ENCODE peak calls at places on chromosomes 4 and X, in nine cellular contexts. C is ovary, I is gastrocnemius medialis, X is HFF-Myc, P is IMR-90, R is heart left ventricle, W is coronary artery, S is fibroblast of lung, M is mammary epithelial cell. T is an unnamed sample.

GRCh38 chr4:125420499-125420898 is 105.7 kb downstream of the FAT4 start:
- DNase-seq in I (no peak), X (no peak), R (no peak), W (no peak), C (no peak), S (no peak), M (no peak), P (no peak), T (peak)

GRCh38 chr4:102586002-102586643 is 85.0 kb downstream of the NFKB1 start:
- DNase-seq in W (no peak), M (peak), C (no peak), R (no peak), I (no peak), P (no peak), X (no peak), S (no peak), T (no peak)

GRCh38 chr4:47623916-47624554 is 139.0 kb downstream of the ATP10D start:
- DNase-seq in C (no peak), S (no peak), P (peak), M (peak), I (no peak), R (no peak), W (no peak), X (no peak), T (no peak)

GRCh38 chr4:30945586-30945985 is 225.4 kb downstream of the PCDH7 start:
- DNase-seq in R (peak), S (peak), W (no peak), I (no peak), C (no peak), M (no peak), P (peak), X (no peak), T (no peak)

GRCh38 chrX:78595901-78596502 is 63.1 kb downstream of the RTL3 start:
- DNase-seq in R (no peak), X (no peak), S (peak), C (peak), M (no peak), I (no peak), P (no peak), W (no peak), T (no peak)

GRCh38 chr4:21410372-21410771 is 538.2 kb downstream of the KCNIP4 start:
- DNase-seq in R (no peak), W (no peak), S (no peak), X (no peak), M (no peak), P (no peak), C (no peak), I (no peak), T (no peak)

GRCh38 chrX:118594697-118595420 is 99.2 kb downstream of the DOCK11 start:
- DNase-seq in I (no peak), S (no peak), P (no peak), R (no peak), M (no peak), W (no peak), C (no peak), X (no peak), T (no peak)

GRCh38 chr4:118997601-118998000 is 108.9 kb downstream of the SYNPO2 start:
- DNase-seq in R (no peak), I (peak), W (no peak), M (no peak), P (peak), X (no peak), C (no peak), S (no peak), T (no peak)

GRCh38 chrX:46574941-46575381 is 1.4 kb downstream of the CHST7 start:
- DNase-seq in I (no peak), S (no peak), X (no peak), M (peak), C (no peak), W (no peak), P (no peak), R (peak), T (no peak)

GRCh38 chr4:85732124-85732523 is 257.2 kb downstream of the ARHGAP24 start:
- DNase-seq in W (no peak), P (no peak), R (no peak), I (no peak), C (no peak), S (no peak), M (no peak), X (no peak), T (no peak)

GRCh38 chrX:68462653-68463052 is 29.4 kb upstream of the OPHN1 start:
- DNase-seq in I (no peak), W (no peak), R (no peak), P (peak), C (peak), M (no peak), X (peak), S (peak), T (no peak)

GRCh38 chr4:6916587-6917444 is 7.2 kb downstream of the TBC1D14 start:
- DNase-seq in W (no peak), P (no peak), M (peak), X (no peak), I (peak), S (no peak), C (no peak), R (no peak), T (no peak)

GRCh38 chr4:88792821-88793220 is 95.2 kb upstream of the NAP1L5 start:
- DNase-seq in P (peak), S (no peak), W (no peak), I (no peak), M (no peak), R (no peak), X (no peak), C (no peak), T (peak)

GRCh38 chr4:6047130-6047673 is 29.0 kb upstream of the C4orf50 start:
- DNase-seq in X (no peak), C (no peak), R (no peak), P (no peak), M (no peak), W (no peak), S (no peak), I (no peak), T (no peak)

GRCh38 chr4:36327400-36327799 is 46.0 kb downstream of the DTHD1 start:
- DNase-seq in P (no peak), R (no peak), I (no peak), M (no peak), X (no peak), W (no peak), C (no peak), S (no peak), T (no peak)

GRCh38 chr4:36328130-36328529 is 46.7 kb downstream of the DTHD1 start:
- DNase-seq in C (no peak), R (no peak), I (no peak), X (no peak), M (no peak), S (no peak), P (no peak), W (no peak), T (no peak)

GRCh38 chr4:36332782-36333131 is 51.3 kb downstream of the DTHD1 start:
- DNase-seq in R (no peak), C (no peak), P (no peak), S (no peak), I (no peak), X (no peak), W (no peak), M (no peak), T (no peak)

GRCh38 chr4:36333303-36333877 is 52.0 kb downstream of the DTHD1 start:
- DNase-seq in S (no peak), X (no peak), I (no peak), P (no peak), R (no peak), W (no peak), M (no peak), C (no peak), T (no peak)

DNA sequence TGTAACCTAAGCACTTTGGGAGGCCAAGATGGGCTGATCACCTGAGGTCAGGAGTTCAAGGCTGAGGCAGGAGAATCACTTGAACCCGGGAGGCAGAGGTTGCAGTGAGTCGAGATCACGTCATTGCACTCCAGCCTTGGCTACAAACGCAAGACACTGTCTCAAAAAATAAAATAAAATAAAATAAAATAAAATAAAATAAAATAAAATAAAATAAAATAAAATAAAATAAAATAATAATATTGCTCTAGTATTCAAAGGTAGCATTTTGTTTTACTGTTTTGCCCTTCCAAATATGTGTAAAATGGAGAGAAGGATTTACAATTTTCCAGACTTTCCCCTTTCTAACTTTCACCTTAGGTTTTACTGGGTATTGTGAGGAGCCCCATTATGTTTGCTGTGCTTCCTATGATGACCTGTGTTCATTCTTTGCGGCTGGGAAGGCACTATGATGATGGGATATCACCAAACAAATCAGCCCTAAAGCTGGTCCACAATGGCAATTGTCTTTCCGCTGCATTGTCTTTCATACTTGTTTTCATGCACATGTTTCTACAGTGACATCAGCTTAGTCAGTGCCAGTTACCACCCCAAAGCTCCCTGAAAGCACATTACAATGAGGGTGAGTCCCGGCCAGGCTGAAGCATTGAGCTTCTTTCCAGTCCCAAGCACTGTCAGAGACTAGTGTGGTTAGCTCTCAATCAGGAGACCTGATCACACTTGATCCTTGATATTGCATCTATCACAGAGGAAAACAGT is 50.8 kb downstream of the DTHD1 start:
- DNase-seq in C (no peak), S (no peak), R (no peak), X (no peak), W (no peak), I (no peak), M (no peak), P (no peak), T (no peak)
- H3K4me3 ChIP-seq in C (no peak), S (no peak), R (no peak), X (no peak), W (no peak), I (no peak), M (no peak), P (no peak), T (no peak)

DNA sequence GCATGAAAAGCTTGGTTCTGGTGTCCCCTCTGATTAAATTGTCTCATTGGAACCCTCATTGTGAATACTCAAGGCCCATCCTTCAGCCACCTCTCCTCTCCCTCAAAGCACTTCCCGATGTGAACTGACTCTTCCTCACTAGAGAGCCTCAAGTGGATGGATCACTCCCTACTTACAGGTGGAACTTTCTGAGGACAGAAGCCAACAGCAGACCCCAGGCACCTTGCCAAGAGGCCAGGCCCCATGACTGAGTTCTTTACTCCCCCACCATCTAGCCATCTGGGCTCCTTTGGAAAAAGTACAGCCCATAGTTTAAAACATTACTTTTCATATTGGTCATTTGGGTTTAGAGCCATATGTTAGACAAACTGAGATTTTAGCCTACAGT is 224.1 kb downstream of the SHROOM3 start:
- DNase-seq in X (peak), P (peak), C (no peak), R (no peak), S (no peak), W (no peak), M (no peak), I (no peak), T (no peak)
- TF ChIP-seq CTCF in X (no peak), P (no peak), C (no peak), R (no peak), S (no peak), W (no peak), M (no peak), I (no peak), T (no peak)

GRCh38 chr4:52864816-52865215 is 2.7 kb downstream of the RASL11B start:
- DNase-seq in S (peak), M (no peak), I (no peak), X (no peak), W (no peak), C (no peak), P (peak), R (no peak), T (no peak)
- H3K4me3 ChIP-seq in S (no peak), M (no peak), I (no peak), X (no peak), W (peak), C (no peak), P (no peak), R (peak), T (no peak)

DNA sequence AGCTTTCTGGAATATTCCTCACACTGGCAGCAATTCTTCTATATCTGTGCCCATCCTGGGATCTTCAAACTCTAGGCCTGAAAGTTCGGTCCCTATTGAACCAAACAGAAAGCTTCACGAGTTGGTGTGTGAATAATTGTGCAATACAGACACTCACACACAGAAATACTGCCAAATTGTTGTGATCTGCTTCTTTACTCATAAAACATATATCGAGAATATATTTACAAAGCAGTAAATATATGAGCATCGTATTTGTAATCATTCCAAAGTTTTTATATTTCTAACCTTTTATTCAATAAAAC is 56.6 kb upstream of the BEX4 start:
- DNase-seq in S (no peak), P (no peak), X (no peak), I (no peak), W (no peak), R (no peak), C (no peak), M (no peak), T (no peak)
- TF ChIP-seq CTCF in S (no peak), P (no peak), X (no peak), I (no peak), W (no peak), R (no peak), C (no peak), M (no peak), T (no peak)

DNA sequence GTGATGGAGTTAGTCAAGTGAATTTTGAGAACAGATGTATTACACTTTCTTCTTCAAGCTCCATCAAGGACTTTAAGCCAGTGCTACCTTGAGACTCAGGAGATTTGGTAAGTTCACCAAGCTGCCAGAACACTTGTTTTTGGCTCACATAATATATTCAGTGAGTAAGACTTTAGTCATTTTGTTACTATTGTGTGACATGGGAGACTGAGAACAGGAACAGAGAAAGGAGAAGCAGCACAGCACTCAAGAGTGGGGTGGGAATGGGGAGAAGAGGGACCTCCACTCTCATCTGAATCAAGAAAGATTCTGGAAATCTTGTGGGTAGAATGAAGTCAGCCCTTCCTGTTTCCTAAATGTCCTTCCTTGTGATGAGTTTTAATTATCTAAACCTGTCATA is 87.3 kb upstream of the TET2 start:
- DNase-seq in S (no peak), W (no peak), R (no peak), I (no peak), X (no peak), P (no peak), C (no peak), M (peak), T (no peak)
- H3K4me3 ChIP-seq in S (no peak), W (no peak), R (no peak), I (no peak), X (no peak), P (no peak), C (no peak), M (no peak), T (no peak)

DNA sequence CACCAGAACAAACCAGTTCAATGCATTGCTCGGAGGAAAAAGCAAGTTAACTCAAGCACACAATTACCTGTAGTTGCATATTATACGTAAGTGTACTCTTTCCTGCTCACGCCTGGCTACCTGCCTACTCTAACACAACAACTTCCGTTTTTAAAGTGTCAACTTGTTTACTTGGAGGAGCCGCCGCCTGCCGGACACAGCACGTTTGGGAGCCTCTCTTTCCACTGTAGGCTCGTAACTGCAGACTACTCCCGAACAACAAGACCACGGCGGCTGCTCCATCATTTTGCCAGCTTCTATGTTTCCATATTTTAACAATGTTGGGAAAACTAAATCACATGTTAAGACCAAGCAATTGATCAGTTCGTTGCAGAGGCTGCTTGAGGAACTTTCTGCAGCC is 882 bp downstream of the MTNR1A start:
- DNase-seq in M (peak), I (no peak), C (no peak), X (no peak), S (peak), R (no peak), W (no peak), P (no peak), T (no peak)
- TF ChIP-seq CTCF in M (peak), I (no peak), C (no peak), X (peak), S (peak), R (no peak), W (no peak), P (peak), T (peak)

GRCh38 chrX:48972214-48973164 is 845 bp upstream of the KCND1 start:
- DNase-seq in W (no peak), X (no peak), P (peak), R (no peak), I (no peak), C (peak), M (no peak), S (peak), T (no peak)

GRCh38 chrX:48974033-48974432 is 2.4 kb upstream of the KCND1 start:
- DNase-seq in M (no peak), R (no peak), C (no peak), W (no peak), S (no peak), I (no peak), X (no peak), P (no peak), T (no peak)

GRCh38 chrX:48969471-48969870 is 2.2 kb downstream of the KCND1 start:
- DNase-seq in R (no peak), M (no peak), I (no peak), C (no peak), S (no peak), W (no peak), P (no peak), X (no peak), T (no peak)

GRCh38 chrX:48974574-48974973 is 2.9 kb upstream of the KCND1 start:
- DNase-seq in R (no peak), X (no peak), M (no peak), S (no peak), C (no peak), P (no peak), W (no peak), I (no peak), T (no peak)

GRCh38 chrX:48971325-48972213 is at the start of gene KCND1:
- DNase-seq in W (no peak), C (no peak), X (no peak), S (peak), M (no peak), R (peak), I (no peak), P (peak), T (no peak)
- H3K4me3 ChIP-seq in W (peak), C (peak), X (peak), S (peak), M (no peak), R (peak), I (peak), P (peak), T (peak)

GRCh38 chr4:168656946-168657473 is 160.2 kb downstream of the PALLD start:
- DNase-seq in W (no peak), I (no peak), P (no peak), M (no peak), C (no peak), X (no peak), S (peak), R (no peak), T (no peak)
- TF ChIP-seq CTCF in W (no peak), I (no peak), P (no peak), M (no peak), C (no peak), X (no peak), S (no peak), R (no peak), T (no peak)